ENCODE peak calls at places on chromosomes 1 and 21, in five cellular contexts. One of them, this sample, is unnamed.

GRCh38 chr1:58583496-58583895 is 6.4 kb upstream of the TACSTD2 start:
- DNase-seq in activated B cell treated with CpG ODN at 0.5 μM for 24 hours: no peak
- DNase-seq in activated T-cell treated with anti-CD3 and anti-CD28 coated beads, Interleukin-2, amount 50 U/mL, for 24 hours: no peak
- DNase-seq in foreskin fibroblast: no peak
- DNase-seq in COR-L47: no peak
- DNase-seq in this sample: no peak

GRCh38 chr1:53913352-53914043 is 19.5 kb downstream of the DIO1 start:
- DNase-seq in activated B cell treated with CpG ODN at 0.5 μM for 24 hours: no peak
- DNase-seq in activated T-cell treated with anti-CD3 and anti-CD28 coated beads, Interleukin-2, amount 50 U/mL, for 24 hours: no peak
- DNase-seq in foreskin fibroblast: no peak
- DNase-seq in COR-L47: no peak
- DNase-seq in this sample: no peak

GRCh38 chr1:164519426-164519825 is 39.6 kb upstream of the PBX1 start:
- DNase-seq in activated B cell treated with CpG ODN at 0.5 μM for 24 hours: no peak
- DNase-seq in activated T-cell treated with anti-CD3 and anti-CD28 coated beads, Interleukin-2, amount 50 U/mL, for 24 hours: no peak
- DNase-seq in foreskin fibroblast: no peak
- DNase-seq in COR-L47: no peak
- DNase-seq in this sample: no peak

GRCh38 chr1:14926214-14926613 is 227.3 kb upstream of the TMEM51 start:
- DNase-seq in activated B cell treated with CpG ODN at 0.5 μM for 24 hours: no peak
- DNase-seq in activated T-cell treated with anti-CD3 and anti-CD28 coated beads, Interleukin-2, amount 50 U/mL, for 24 hours: no peak
- DNase-seq in foreskin fibroblast: no peak
- DNase-seq in COR-L47: no peak
- DNase-seq in this sample: no peak

GRCh38 chr1:233759665-233760064 is 144.8 kb upstream of the SLC35F3 start:
- DNase-seq in activated B cell treated with CpG ODN at 0.5 μM for 24 hours: no peak
- DNase-seq in activated T-cell treated with anti-CD3 and anti-CD28 coated beads, Interleukin-2, amount 50 U/mL, for 24 hours: no peak
- DNase-seq in foreskin fibroblast: no peak
- DNase-seq in COR-L47: no peak
- DNase-seq in this sample: no peak

GRCh38 chr21:35150562-35151226 is 101.6 kb upstream of the RUNX1 start:
- DNase-seq in activated B cell treated with CpG ODN at 0.5 μM for 24 hours: no peak
- DNase-seq in activated T-cell treated with anti-CD3 and anti-CD28 coated beads, Interleukin-2, amount 50 U/mL, for 24 hours: no peak
- DNase-seq in foreskin fibroblast: peak; percentile 37
- DNase-seq in COR-L47: no peak
- DNase-seq in this sample: no peak

GRCh38 chr1:241432241-241432640 is 75.2 kb upstream of the RGS7 start:
- DNase-seq in activated B cell treated with CpG ODN at 0.5 μM for 24 hours: no peak
- DNase-seq in activated T-cell treated with anti-CD3 and anti-CD28 coated beads, Interleukin-2, amount 50 U/mL, for 24 hours: no peak
- DNase-seq in foreskin fibroblast: no peak
- DNase-seq in COR-L47: no peak
- DNase-seq in this sample: no peak

GRCh38 chr1:199102239-199102638 is 463.4 kb downstream of the PTPRC start:
- DNase-seq in activated B cell treated with CpG ODN at 0.5 μM for 24 hours: no peak
- DNase-seq in activated T-cell treated with anti-CD3 and anti-CD28 coated beads, Interleukin-2, amount 50 U/mL, for 24 hours: no peak
- DNase-seq in foreskin fibroblast: no peak
- DNase-seq in COR-L47: no peak
- DNase-seq in this sample: no peak

GRCh38 chr1:96313216-96313615 is 408.4 kb upstream of the PTBP2 start:
- DNase-seq in activated B cell treated with CpG ODN at 0.5 μM for 24 hours: no peak
- DNase-seq in activated T-cell treated with anti-CD3 and anti-CD28 coated beads, Interleukin-2, amount 50 U/mL, for 24 hours: no peak
- DNase-seq in foreskin fibroblast: peak; percentile 53
- DNase-seq in COR-L47: no peak
- DNase-seq in this sample: no peak

GRCh38 chr1:161140755-161141400 is 8.4 kb upstream of the DEDD start:
- DNase-seq in activated B cell treated with CpG ODN at 0.5 μM for 24 hours: no peak
- DNase-seq in activated T-cell treated with anti-CD3 and anti-CD28 coated beads, Interleukin-2, amount 50 U/mL, for 24 hours: no peak
- DNase-seq in foreskin fibroblast: no peak
- DNase-seq in COR-L47: no peak
- DNase-seq in this sample: no peak

GRCh38 chr1:54404939-54405880 is 984 bp downstream of the SSBP3 start:
- DNase-seq in activated B cell treated with CpG ODN at 0.5 μM for 24 hours: peak; percentile 28
- DNase-seq in activated T-cell treated with anti-CD3 and anti-CD28 coated beads, Interleukin-2, amount 50 U/mL, for 24 hours: peak; percentile 47
- DNase-seq in foreskin fibroblast: no peak
- DNase-seq in COR-L47: peak; percentile 9
- DNase-seq in this sample: peak; percentile 28

GRCh38 chr1:224456637-224456953 is 22.0 kb upstream of the WDR26 start:
- DNase-seq in activated B cell treated with CpG ODN at 0.5 μM for 24 hours: no peak
- DNase-seq in activated T-cell treated with anti-CD3 and anti-CD28 coated beads, Interleukin-2, amount 50 U/mL, for 24 hours: no peak
- DNase-seq in foreskin fibroblast: no peak
- DNase-seq in COR-L47: no peak
- DNase-seq in this sample: no peak

GRCh38 chr1:145757420-145757819 is 38.1 kb downstream of the CD160 start:
- DNase-seq in activated B cell treated with CpG ODN at 0.5 μM for 24 hours: no peak
- DNase-seq in activated T-cell treated with anti-CD3 and anti-CD28 coated beads, Interleukin-2, amount 50 U/mL, for 24 hours: no peak
- DNase-seq in foreskin fibroblast: no peak
- DNase-seq in COR-L47: no peak
- DNase-seq in this sample: no peak

GRCh38 chr1:109134423-109134822 is 20.5 kb downstream of the ELAPOR1 start:
- DNase-seq in activated B cell treated with CpG ODN at 0.5 μM for 24 hours: no peak
- DNase-seq in activated T-cell treated with anti-CD3 and anti-CD28 coated beads, Interleukin-2, amount 50 U/mL, for 24 hours: no peak
- DNase-seq in foreskin fibroblast: no peak
- DNase-seq in COR-L47: no peak
- DNase-seq in this sample: peak; percentile 26

GRCh38 chr1:160629286-160630210 is 17.3 kb downstream of the SLAMF1 start:
- DNase-seq in activated B cell treated with CpG ODN at 0.5 μM for 24 hours: no peak
- DNase-seq in activated T-cell treated with anti-CD3 and anti-CD28 coated beads, Interleukin-2, amount 50 U/mL, for 24 hours: peak; percentile 65
- DNase-seq in foreskin fibroblast: no peak
- DNase-seq in COR-L47: no peak
- DNase-seq in this sample: peak; percentile 33

GRCh38 chr1:6858586-6858985 is 73.3 kb downstream of the CAMTA1 start:
- DNase-seq in activated B cell treated with CpG ODN at 0.5 μM for 24 hours: no peak
- DNase-seq in activated T-cell treated with anti-CD3 and anti-CD28 coated beads, Interleukin-2, amount 50 U/mL, for 24 hours: no peak
- DNase-seq in foreskin fibroblast: no peak
- DNase-seq in COR-L47: no peak
- DNase-seq in this sample: no peak

GRCh38 chr1:33176362-33176850 is 5.4 kb downstream of the TRIM62 start:
- DNase-seq in activated B cell treated with CpG ODN at 0.5 μM for 24 hours: no peak
- DNase-seq in activated T-cell treated with anti-CD3 and anti-CD28 coated beads, Interleukin-2, amount 50 U/mL, for 24 hours: no peak
- DNase-seq in foreskin fibroblast: no peak
- DNase-seq in COR-L47: no peak
- DNase-seq in this sample: no peak